ENCODE peak calls at places on chromosomes 5 and 9, in six cellular contexts. One of them, this sample, is unnamed.

GRCh38 chr9:130189840-130190239 is 17.6 kb downstream of the NCS1 start:
- DNase-seq in esophagus squamous epithelium: no peak
- DNase-seq in heart left ventricle: no peak
- DNase-seq in IMR-90: peak; percentile 86
- DNase-seq in stomach: no peak
- DNase-seq in spleen: no peak
- DNase-seq in this sample: no peak

GRCh38 chr5:177049285-177049684 is 26.8 kb downstream of the ZNF346 start:
- DNase-seq in spleen: no peak
- DNase-seq in stomach: no peak
- DNase-seq in IMR-90: no peak
- DNase-seq in heart left ventricle: no peak
- DNase-seq in esophagus squamous epithelium: no peak
- DNase-seq in this sample: no peak

GRCh38 chr9:117160254-117160653 is 254.6 kb downstream of the ASTN2 start:
- DNase-seq in IMR-90: no peak
- DNase-seq in esophagus squamous epithelium: no peak
- DNase-seq in spleen: no peak
- DNase-seq in stomach: no peak
- DNase-seq in heart left ventricle: no peak
- DNase-seq in this sample: no peak

GRCh38 chr5:142109356-142110045 is 922 bp downstream of the NDFIP1 start:
- DNase-seq in stomach: no peak
- DNase-seq in heart left ventricle: no peak
- DNase-seq in spleen: no peak
- DNase-seq in esophagus squamous epithelium: no peak
- DNase-seq in IMR-90: peak; percentile 15
- DNase-seq in this sample: no peak

GRCh38 chr5:38008198-38008597 is 168.4 kb upstream of the GDNF start:
- DNase-seq in IMR-90: no peak
- DNase-seq in heart left ventricle: no peak
- DNase-seq in esophagus squamous epithelium: no peak
- DNase-seq in spleen: no peak
- DNase-seq in stomach: no peak
- DNase-seq in this sample: no peak

GRCh38 chr9:124674651-124675050 is 96.5 kb downstream of the NR6A1 start:
- DNase-seq in stomach: no peak
- DNase-seq in IMR-90: no peak
- DNase-seq in spleen: no peak
- DNase-seq in esophagus squamous epithelium: no peak
- DNase-seq in heart left ventricle: no peak
- DNase-seq in this sample: no peak

GRCh38 chr5:76952795-76953536 is at the start of gene CRHBP:
- DNase-seq in heart left ventricle: no peak
- DNase-seq in spleen: no peak
- DNase-seq in esophagus squamous epithelium: no peak
- DNase-seq in stomach: no peak
- DNase-seq in IMR-90: no peak
- DNase-seq in this sample: no peak

GRCh38 chr5:37838152-37838932 is 1.5 kb downstream of the GDNF start:
- DNase-seq in heart left ventricle: no peak
- DNase-seq in esophagus squamous epithelium: no peak
- DNase-seq in stomach: no peak
- DNase-seq in IMR-90: peak; percentile 30
- DNase-seq in spleen: no peak
- DNase-seq in this sample: no peak

GRCh38 chr5:157718529-157718928 is 12.7 kb upstream of the THG1L start:
- DNase-seq in spleen: no peak
- DNase-seq in heart left ventricle: no peak
- DNase-seq in esophagus squamous epithelium: no peak
- DNase-seq in IMR-90: peak; percentile 77
- DNase-seq in stomach: no peak
- DNase-seq in this sample: no peak

GRCh38 chr5:140568664-140569063 is 4.0 kb downstream of the SLC35A4 start:
- DNase-seq in stomach: no peak
- DNase-seq in esophagus squamous epithelium: no peak
- DNase-seq in spleen: no peak
- DNase-seq in IMR-90: no peak
- DNase-seq in heart left ventricle: no peak
- DNase-seq in this sample: no peak
- H3K27me3 ChIP-seq in stomach: no peaks in the 10 kb centered on the region
- H3K27me3 ChIP-seq in esophagus squamous epithelium: no peaks in the 10 kb centered on the region
- H3K27me3 ChIP-seq in spleen: no peaks in the 10 kb centered on the region
- H3K27me3 ChIP-seq in IMR-90: no peaks in the 10 kb centered on the region
- H3K27me3 ChIP-seq in heart left ventricle: no peaks in the 10 kb centered on the region
- H3K27me3 ChIP-seq in this sample: no peaks in the 10 kb centered on the region

GRCh38 chr9:19161257-19162025 is 34.1 kb upstream of the PLIN2 start:
- DNase-seq in IMR-90: peak; percentile 99
- DNase-seq in esophagus squamous epithelium: no peak
- DNase-seq in stomach: peak; percentile 50
- DNase-seq in heart left ventricle: peak; percentile 43
- DNase-seq in spleen: peak; percentile 31
- DNase-seq in this sample: peak; percentile 54
- TF ChIP-seq POLR2A in IMR-90: no peak
- TF ChIP-seq POLR2A in esophagus squamous epithelium: peak; percentile 31
- TF ChIP-seq POLR2A in stomach: no peak
- TF ChIP-seq POLR2A in heart left ventricle: no peak
- TF ChIP-seq POLR2A in spleen: no peak
- TF ChIP-seq POLR2A in this sample: no peak

GRCh38 chr9:114723926-114724325 is 41.9 kb upstream of the TEX48 start:
- DNase-seq in heart left ventricle: no peak
- DNase-seq in spleen: no peak
- DNase-seq in IMR-90: peak; percentile 92
- DNase-seq in stomach: no peak
- DNase-seq in esophagus squamous epithelium: no peak
- DNase-seq in this sample: no peak
- H3K27me3 ChIP-seq in heart left ventricle: peaks cover under 1% of the 10 kb centered on the region
- H3K27me3 ChIP-seq in spleen: peaks cover 4% of the 10 kb centered on the region
- H3K27me3 ChIP-seq in IMR-90: peaks cover 21% of the 10 kb centered on the region
- H3K27me3 ChIP-seq in stomach: peaks cover 23% of the 10 kb centered on the region
- H3K27me3 ChIP-seq in esophagus squamous epithelium: no peaks in the 10 kb centered on the region
- H3K27me3 ChIP-seq in this sample: no peaks in the 10 kb centered on the region

GRCh38 chr9:137301086-137301947 is 754 bp downstream of the NRARP start:
- DNase-seq in heart left ventricle: peak; percentile 32
- DNase-seq in stomach: peak; percentile 68
- DNase-seq in esophagus squamous epithelium: no peak
- DNase-seq in IMR-90: peak; percentile 39
- DNase-seq in spleen: no peak
- DNase-seq in this sample: peak; percentile 60

GRCh38 chr9:137300607-137301085 is 1.4 kb downstream of the NRARP start:
- DNase-seq in spleen: no peak
- DNase-seq in stomach: no peak
- DNase-seq in esophagus squamous epithelium: no peak
- DNase-seq in IMR-90: peak; percentile 20
- DNase-seq in heart left ventricle: no peak
- DNase-seq in this sample: peak; percentile 80

GRCh38 chr9:137298983-137299521 is 3.0 kb downstream of the NRARP start:
- DNase-seq in spleen: no peak
- DNase-seq in stomach: no peak
- DNase-seq in esophagus squamous epithelium: no peak
- DNase-seq in heart left ventricle: no peak
- DNase-seq in IMR-90: no peak
- DNase-seq in this sample: no peak

GRCh38 chr9:137298401-137298982 is 3.6 kb downstream of the NRARP start:
- DNase-seq in IMR-90: no peak
- DNase-seq in heart left ventricle: peak; percentile 63
- DNase-seq in stomach: peak; percentile 70
- DNase-seq in esophagus squamous epithelium: no peak
- DNase-seq in spleen: no peak
- DNase-seq in this sample: no peak

GRCh38 chr9:137299938-137300337 is 2.1 kb downstream of the NRARP start:
- DNase-seq in heart left ventricle: peak; percentile 58
- DNase-seq in IMR-90: no peak
- DNase-seq in esophagus squamous epithelium: no peak
- DNase-seq in stomach: no peak
- DNase-seq in spleen: no peak
- DNase-seq in this sample: no peak
- TF ChIP-seq POLR2A in heart left ventricle: no peak
- TF ChIP-seq POLR2A in IMR-90: no peak
- TF ChIP-seq POLR2A in esophagus squamous epithelium: no peak
- TF ChIP-seq POLR2A in stomach: no peak
- TF ChIP-seq POLR2A in spleen: no peak
- TF ChIP-seq POLR2A in this sample: no peak

GRCh38 chr9:113742878-113743277 is 133.2 kb upstream of the ZNF618 start:
- DNase-seq in spleen: no peak
- DNase-seq in heart left ventricle: no peak
- DNase-seq in IMR-90: no peak
- DNase-seq in stomach: no peak
- DNase-seq in esophagus squamous epithelium: no peak
- DNase-seq in this sample: no peak
- H3K27me3 ChIP-seq in spleen: no peaks in the 10 kb centered on the region
- H3K27me3 ChIP-seq in heart left ventricle: no peaks in the 10 kb centered on the region
- H3K27me3 ChIP-seq in IMR-90: peaks cover 25% of the 10 kb centered on the region
- H3K27me3 ChIP-seq in stomach: peaks cover 29% of the 10 kb centered on the region
- H3K27me3 ChIP-seq in esophagus squamous epithelium: no peaks in the 10 kb centered on the region
- H3K27me3 ChIP-seq in this sample: no peaks in the 10 kb centered on the region

DNA sequence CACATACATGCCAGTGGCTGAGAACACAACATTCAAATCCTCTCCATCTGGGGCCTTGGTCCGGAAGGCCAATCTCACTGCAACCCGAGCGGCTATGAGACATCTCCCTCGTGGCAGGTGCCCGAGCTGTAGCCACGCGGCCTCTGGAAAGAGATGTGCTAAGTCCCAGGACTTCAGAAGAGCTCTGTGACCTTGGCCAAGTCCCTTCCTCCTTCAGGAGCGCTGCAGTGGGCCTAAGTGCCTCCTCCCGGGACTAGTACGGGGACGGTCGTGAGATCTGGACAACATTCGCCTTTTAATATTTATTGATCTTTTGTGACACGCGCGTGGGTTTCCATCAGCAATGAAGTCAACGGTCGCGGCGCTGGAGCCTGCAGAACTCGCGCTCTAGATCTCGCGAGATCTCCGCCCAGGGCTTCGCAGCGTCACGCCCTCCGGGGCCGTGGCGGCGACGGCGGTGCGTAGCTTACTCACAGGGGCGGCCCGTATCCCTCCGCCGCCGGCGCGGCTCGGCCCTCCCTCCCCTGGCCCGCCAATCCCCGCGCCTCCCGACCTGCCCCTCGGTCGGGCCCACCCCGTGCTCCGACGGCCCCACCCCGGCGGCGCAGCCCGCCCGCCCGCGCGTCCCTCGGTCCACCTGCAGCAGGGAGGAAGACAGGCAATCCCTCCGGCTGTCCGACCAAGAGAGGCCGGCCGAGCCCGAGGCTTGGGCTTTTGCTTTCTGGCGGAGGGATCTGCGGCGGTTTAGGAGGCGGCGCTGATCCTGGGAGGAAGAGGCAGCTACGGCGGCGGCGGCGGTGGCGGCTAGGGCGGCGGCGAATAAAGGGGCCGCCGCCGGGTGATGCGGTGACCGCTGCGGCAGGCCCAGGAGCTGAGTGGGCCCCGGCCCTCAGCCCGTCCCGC is at the start of gene UBE2D2:
- DNase-seq in esophagus squamous epithelium: peak; percentile 87
- DNase-seq in stomach: peak; percentile 98
- DNase-seq in spleen: peak; percentile 100
- DNase-seq in IMR-90: peak; percentile 98
- DNase-seq in heart left ventricle: peak; percentile 98
- DNase-seq in this sample: peak; percentile 96
- TF ChIP-seq POLR2A in esophagus squamous epithelium: peak; percentile 89
- TF ChIP-seq POLR2A in stomach: no peak
- TF ChIP-seq POLR2A in spleen: peak; percentile 11
- TF ChIP-seq POLR2A in IMR-90: peak; percentile 81
- TF ChIP-seq POLR2A in heart left ventricle: no peak
- TF ChIP-seq POLR2A in this sample: peak; percentile 85

GRCh38 chr5:154479160-154479943 is 1.3 kb upstream of the HAND1 start:
- DNase-seq in esophagus squamous epithelium: no peak
- DNase-seq in IMR-90: no peak
- DNase-seq in heart left ventricle: no peak
- DNase-seq in spleen: peak; percentile 66
- DNase-seq in stomach: no peak
- DNase-seq in this sample: no peak
- H3K27me3 ChIP-seq in esophagus squamous epithelium: peaks cover 96% of the 10 kb centered on the region
- H3K27me3 ChIP-seq in IMR-90: peaks cover 99% of the 10 kb centered on the region
- H3K27me3 ChIP-seq in heart left ventricle: peaks cover 93% of the 10 kb centered on the region
- H3K27me3 ChIP-seq in spleen: peaks cover 100% of the 10 kb centered on the region
- H3K27me3 ChIP-seq in stomach: peaks cover 100% of the 10 kb centered on the region
- H3K27me3 ChIP-seq in this sample: peaks cover 74% of the 10 kb centered on the region